ENCODE peak calls at places on chromosomes 6 and 20, in six cellular contexts. T, S, H, N, K and U are unnamed samples.

GRCh38 chr6:39221115-39221514 is 8.2 kb downstream of the KCNK5 start:
- DNase-seq in T (no peak), S (no peak), H (no peak), N (no peak), K (no peak), U (no peak)

GRCh38 chr6:90277301-90278011 is 19.2 kb downstream of the BACH2 start:
- DNase-seq in T (no peak), S (no peak), H (no peak), N (no peak), K (no peak), U (no peak)

GRCh38 chr6:63899550-63899949 is 263.9 kb downstream of the PHF3 start:
- DNase-seq in T (no peak), S (no peak), H (no peak), N (no peak), K (no peak), U (no peak)

GRCh38 chr6:97177905-97178304 is 105.1 kb downstream of the MMS22L start:
- DNase-seq in T (no peak), S (no peak), H (no peak), N (no peak), K (no peak), U (no peak)

GRCh38 chr6:257031-257725 is 35.1 kb upstream of the DUSP22 start:
- DNase-seq in T (no peak), S (no peak), H (no peak), N (no peak), K (no peak), U (no peak)

GRCh38 chr6:124885171-124885570 is 77.1 kb upstream of the RNF217 start:
- DNase-seq in T (no peak), S (no peak), H (no peak), N (no peak), K (no peak), U (no peak)

GRCh38 chr20:57469418-57470211 is 55.3 kb downstream of the CTCFL start:
- DNase-seq in T (peak), S (no peak), H (peak), N (no peak), K (no peak), U (no peak)

GRCh38 chr6:134622382-134623173 is 304.7 kb upstream of the SGK1 start:
- DNase-seq in T (no peak), S (no peak), H (no peak), N (no peak), K (no peak), U (no peak)

GRCh38 chr6:146472918-146473317 is 70.7 kb upstream of the RAB32 start:
- DNase-seq in T (no peak), S (no peak), H (no peak), N (no peak), K (no peak), U (no peak)

GRCh38 chr6:72418495-72418894 is 203.4 kb upstream of the KCNQ5 start:
- DNase-seq in T (no peak), S (no peak), H (no peak), N (no peak), K (no peak), U (no peak)

GRCh38 chr20:21048841-21049273 is 57.3 kb downstream of the LINC00237 start:
- DNase-seq in T (peak), S (no peak), H (no peak), N (peak), K (peak), U (peak)

GRCh38 chr6:13641315-13641714 is 26.2 kb downstream of the NOL7 start:
- DNase-seq in T (no peak), S (no peak), H (no peak), N (no peak), K (no peak), U (no peak)

GRCh38 chr6:108557494-108558371 is 3.0 kb upstream of the FOXO3 start:
- DNase-seq in T (peak), S (no peak), H (peak), N (no peak), K (peak), U (peak)

GRCh38 chr6:158461954-158462353 is 97.9 kb upstream of the TMEM181 start:
- DNase-seq in T (no peak), S (no peak), H (no peak), N (no peak), K (no peak), U (no peak)

GRCh38 chr6:56549014-56549413 is 93.7 kb downstream of the DST start:
- DNase-seq in T (no peak), S (no peak), H (no peak), N (no peak), K (no peak), U (no peak)

GRCh38 chr6:152375200-152375599 is 262.0 kb downstream of the SYNE1 start:
- DNase-seq in T (no peak), S (no peak), H (no peak), N (no peak), K (no peak), U (no peak)

GRCh38 chr6:82980086-82980485 is 85.6 kb downstream of the UBE3D start:
- DNase-seq in T (no peak), S (no peak), H (no peak), N (no peak), K (no peak), U (no peak)

GRCh38 chr6:154614101-154614500 is 103.6 kb upstream of the CNKSR3 start:
- DNase-seq in T (no peak), S (no peak), H (no peak), N (no peak), K (no peak), U (no peak)

GRCh38 chr6:6841571-6841970 is 253.1 kb downstream of the LY86 start:
- DNase-seq in T (no peak), S (no peak), H (no peak), N (no peak), K (no peak), U (no peak)

GRCh38 chr6:70706491-70707123 is 38.9 kb downstream of the SMAP1 start:
- DNase-seq in T (no peak), S (no peak), H (no peak), N (peak), K (no peak), U (no peak)

GRCh38 chr20:843908-844307 is 10.4 kb downstream of the FAM110A start:
- DNase-seq in T (no peak), S (no peak), H (no peak), N (no peak), K (no peak), U (no peak)

GRCh38 chr20:10861086-10861485 is 187.3 kb upstream of the JAG1 start:
- DNase-seq in T (no peak), S (no peak), H (no peak), N (no peak), K (no peak), U (no peak)

GRCh38 chr20:33267691-33268090 is 15.3 kb upstream of the BPIFB1 start:
- DNase-seq in T (no peak), S (no peak), H (no peak), N (no peak), K (no peak), U (no peak)

GRCh38 chr20:25033250-25033940 is 24.5 kb downstream of the ACSS1 start:
- DNase-seq in T (no peak), S (no peak), H (no peak), N (no peak), K (no peak), U (no peak)

GRCh38 chr20:40880063-40880715 is 148.4 kb upstream of the TOP1 start:
- DNase-seq in T (no peak), S (no peak), H (no peak), N (no peak), K (no peak), U (no peak)
- TF ChIP-seq CTCF in T (no peak), S (no peak), H (no peak), N (no peak), K (no peak), U (no peak)

DNA sequence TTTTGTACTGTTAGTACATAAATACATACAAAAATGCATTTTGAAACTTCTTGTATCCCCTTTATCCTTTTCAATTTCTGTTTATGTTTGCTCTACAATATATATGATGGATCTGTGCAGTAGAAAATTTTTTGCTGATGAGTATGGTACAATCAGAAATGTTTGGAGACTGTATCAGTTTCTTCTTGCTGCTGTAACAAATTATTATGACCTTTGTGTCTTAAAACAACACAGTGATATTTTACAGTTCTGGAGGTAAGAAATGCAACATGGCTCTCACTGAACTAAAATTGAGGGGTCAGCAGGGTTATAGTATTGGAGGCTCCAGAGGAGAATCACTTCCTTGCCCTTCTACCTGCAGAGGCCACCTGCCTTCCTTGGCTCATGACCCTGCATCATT is 184.4 kb downstream of the EYA2 start:
- DNase-seq in T (no peak), S (no peak), H (no peak), N (no peak), K (no peak), U (no peak)
- TF ChIP-seq CTCF in T (no peak), S (no peak), H (no peak), N (no peak), K (no peak), U (no peak)

DNA sequence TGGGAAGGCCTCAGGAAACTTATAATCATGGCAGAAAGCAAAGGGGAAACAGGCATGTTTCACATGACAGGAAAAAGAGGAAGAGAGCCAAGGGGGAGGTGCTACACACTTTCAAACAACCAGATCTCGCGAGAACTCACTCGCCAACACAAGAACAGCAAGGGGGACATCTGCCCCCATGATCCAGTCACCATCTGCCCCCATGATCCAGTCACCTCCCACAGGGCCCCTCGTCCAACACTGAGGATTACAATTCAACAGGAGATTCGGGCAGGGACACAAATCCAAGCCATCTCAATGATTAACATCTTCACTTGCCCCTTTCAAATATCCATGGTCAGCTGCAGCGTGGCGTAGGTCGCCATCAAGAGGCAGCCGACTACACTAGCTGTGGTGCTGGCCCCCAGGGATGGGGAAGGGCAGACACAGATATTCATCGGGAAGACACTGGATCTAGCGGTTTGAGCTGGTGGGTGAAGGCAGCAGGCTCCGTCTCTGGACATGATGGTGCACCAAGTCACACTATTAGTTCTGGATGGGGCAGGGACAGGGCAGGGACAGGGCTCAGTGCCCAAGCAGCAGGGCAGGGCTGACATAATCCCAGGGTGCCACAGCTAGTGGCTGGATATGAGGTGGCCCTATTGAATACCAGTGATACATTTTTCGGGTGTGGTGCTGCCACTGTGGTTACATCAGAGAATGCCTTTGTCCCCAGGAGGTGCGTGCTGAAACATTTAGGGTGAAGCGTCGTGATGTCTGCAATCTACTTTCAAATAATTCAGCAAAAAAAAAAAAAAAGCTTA is 31.6 kb downstream of the TUBB2B start:
- DNase-seq in T (no peak), S (no peak), H (peak), N (peak), K (no peak), U (no peak)
- TF ChIP-seq CTCF in T (no peak), S (no peak), H (no peak), N (peak), K (no peak), U (no peak)

GRCh38 chr20:46093531-46093930 is 3.8 kb upstream of the NCOA5 start:
- DNase-seq in T (no peak), S (no peak), H (no peak), N (no peak), K (no peak), U (no peak)
- TF ChIP-seq CTCF in T (peak), S (no peak), H (no peak), N (no peak), K (no peak), U (no peak)

GRCh38 chr6:42393339-42393738 is 58.4 kb downstream of the TRERF1 start:
- DNase-seq in T (no peak), S (no peak), H (no peak), N (no peak), K (no peak), U (no peak)

GRCh38 chr6:42400031-42400760 is 51.5 kb downstream of the TRERF1 start:
- DNase-seq in T (no peak), S (no peak), H (no peak), N (no peak), K (no peak), U (no peak)

GRCh38 chr6:42394881-42395620 is 56.7 kb downstream of the TRERF1 start:
- DNase-seq in T (no peak), S (peak), H (no peak), N (no peak), K (no peak), U (no peak)

GRCh38 chr6:42394151-42394550 is 57.6 kb downstream of the TRERF1 start:
- DNase-seq in T (no peak), S (no peak), H (no peak), N (no peak), K (no peak), U (no peak)

DNA sequence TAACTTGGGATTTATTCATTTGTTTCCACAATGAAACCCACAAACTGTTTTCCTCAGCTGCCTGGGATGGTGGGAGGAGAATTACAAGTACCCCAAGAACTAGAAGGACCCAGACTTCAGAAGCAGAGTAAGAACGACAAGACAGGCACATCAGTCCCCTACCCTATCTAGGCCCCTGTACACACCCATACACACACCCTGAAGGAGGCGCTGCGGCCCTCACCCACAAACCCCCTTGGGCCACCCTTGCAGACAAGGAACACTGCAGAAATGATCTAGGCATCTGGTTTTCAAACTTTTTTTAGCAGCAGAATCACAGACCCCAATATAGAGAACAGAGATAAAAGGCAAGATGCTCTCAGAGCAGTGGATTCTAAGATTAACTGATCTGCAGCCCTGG is 55.0 kb downstream of the TRERF1 start:
- DNase-seq in T (no peak), S (no peak), H (no peak), N (no peak), K (no peak), U (no peak)
- TF ChIP-seq CTCF in T (no peak), S (no peak), H (no peak), N (no peak), K (no peak), U (no peak)

GRCh38 chr20:23667666-23668065 is 21.2 kb downstream of the CST4 start:
- DNase-seq in T (no peak), S (no peak), H (no peak), N (no peak), K (no peak), U (peak)

GRCh38 chr20:23666698-23667097 is 22.1 kb downstream of the CST4 start:
- DNase-seq in T (no peak), S (no peak), H (no peak), N (no peak), K (no peak), U (peak)

GRCh38 chr20:23664954-23665353 is 23.9 kb downstream of the CST4 start:
- DNase-seq in T (no peak), S (no peak), H (no peak), N (no peak), K (no peak), U (peak)

GRCh38 chr20:23668477-23668951 is 20.3 kb downstream of the CST4 start:
- DNase-seq in T (peak), S (no peak), H (no peak), N (peak), K (peak), U (peak)

GRCh38 chr20:23666189-23666588 is 22.6 kb downstream of the CST4 start:
- DNase-seq in T (no peak), S (no peak), H (no peak), N (no peak), K (no peak), U (peak)
- TF ChIP-seq CTCF in T (no peak), S (no peak), H (no peak), N (peak), K (no peak), U (no peak)

GRCh38 chr6:170583736-170584180 is 679 bp downstream of the PDCD2 start:
- DNase-seq in T (peak), S (no peak), H (no peak), N (peak), K (no peak), U (no peak)

GRCh38 chr6:170584954-170585498 is 589 bp upstream of the PDCD2 start:
- DNase-seq in T (no peak), S (no peak), H (no peak), N (no peak), K (no peak), U (no peak)

GRCh38 chr6:170578909-170579308 is 5.5 kb downstream of the PDCD2 start:
- DNase-seq in T (no peak), S (no peak), H (no peak), N (no peak), K (no peak), U (no peak)

GRCh38 chr6:170584181-170584953 is at the start of gene PDCD2:
- DNase-seq in T (peak), S (peak), H (peak), N (peak), K (peak), U (peak)
- TF ChIP-seq CTCF in T (no peak), S (no peak), H (no peak), N (no peak), K (no peak), U (no peak)

GRCh38 chr6:169165031-169165430 is 88.6 kb downstream of the THBS2 start:
- DNase-seq in T (no peak), S (no peak), H (no peak), N (no peak), K (no peak), U (no peak)

GRCh38 chr6:169161572-169162167 is 92.0 kb downstream of the THBS2 start:
- DNase-seq in T (peak), S (peak), H (no peak), N (no peak), K (no peak), U (peak)

GRCh38 chr6:169162249-169162967 is 91.2 kb downstream of the THBS2 start:
- DNase-seq in T (no peak), S (peak), H (no peak), N (no peak), K (no peak), U (no peak)

GRCh38 chr6:169164451-169164850 is 89.2 kb downstream of the THBS2 start:
- DNase-seq in T (no peak), S (no peak), H (no peak), N (no peak), K (no peak), U (no peak)

GRCh38 chr6:169162968-169163903 is 90.4 kb downstream of the THBS2 start:
- DNase-seq in T (no peak), S (no peak), H (no peak), N (peak), K (no peak), U (no peak)
- TF ChIP-seq CTCF in T (no peak), S (no peak), H (no peak), N (no peak), K (no peak), U (no peak)

GRCh38 chr20:47854687-47855212 is 69.5 kb upstream of the SULF2 start:
- DNase-seq in T (peak), S (no peak), H (no peak), N (peak), K (no peak), U (no peak)
- TF ChIP-seq CTCF in T (peak), S (no peak), H (peak), N (peak), K (no peak), U (no peak)

GRCh38 chr6:136524936-136525413 is 25.2 kb downstream of the MAP7 start:
- DNase-seq in T (no peak), S (no peak), H (peak), N (no peak), K (no peak), U (no peak)

GRCh38 chr6:136525586-136526195 is 24.5 kb downstream of the MAP7 start:
- DNase-seq in T (no peak), S (no peak), H (peak), N (no peak), K (no peak), U (no peak)

GRCh38 chr6:136527831-136528230 is 22.4 kb downstream of the MAP7 start:
- DNase-seq in T (no peak), S (no peak), H (no peak), N (peak), K (no peak), U (no peak)

GRCh38 chr6:136526937-136527336 is 23.3 kb downstream of the MAP7 start:
- DNase-seq in T (no peak), S (no peak), H (no peak), N (no peak), K (no peak), U (no peak)

GRCh38 chr6:136526196-136526930 is 23.9 kb downstream of the MAP7 start:
- DNase-seq in T (no peak), S (no peak), H (peak), N (peak), K (no peak), U (no peak)
- TF ChIP-seq CTCF in T (no peak), S (no peak), H (peak), N (peak), K (no peak), U (no peak)